ENCODE peak calls at places on chromosomes 7 and 10, in six cellular contexts. N is GM12891, R is HT-29, V is HS-5, Y is neural crest cell, L is left cardiac atrium. M is an unnamed sample.

GRCh38 chr7:30926323-30926722 is 14.7 kb downstream of the AQP1 start:
- DNase-seq in N (peak; percentile 1), R (no peak), V (no peak), Y (no peak), L (peak; percentile 21), M (no peak)

GRCh38 chr7:105439174-105439893 is 50.6 kb upstream of the SRPK2 start:
- DNase-seq in N (no peak), R (peak; percentile 60), V (peak; percentile 80), Y (no peak), L (no peak), M (peak; percentile 17)

GRCh38 chr10:4008676-4009382 is 223.8 kb upstream of the KLF6 start:
- DNase-seq in N (no peak), R (no peak), V (no peak), Y (no peak), L (no peak), M (no peak)

GRCh38 chr7:12749069-12749468 is 61.6 kb downstream of the ARL4A start:
- DNase-seq in N (no peak), R (no peak), V (no peak), Y (no peak), L (no peak), M (no peak)

GRCh38 chr10:30873408-30873807 is 158.3 kb downstream of the ZNF438 start:
- DNase-seq in N (no peak), R (no peak), V (no peak), Y (no peak), L (no peak), M (no peak)

GRCh38 chr7:43648725-43649406 is 66.0 kb downstream of the STK17A start:
- DNase-seq in N (no peak), R (no peak), V (no peak), Y (no peak), L (no peak), M (no peak)

GRCh38 chr10:69786791-69787190 is 14.9 kb upstream of the COL13A1 start:
- DNase-seq in N (no peak), R (peak; percentile 27), V (no peak), Y (no peak), L (no peak), M (no peak)

GRCh38 chr10:131702521-131703356 is 198.1 kb upstream of the PPP2R2D start:
- DNase-seq in N (no peak), R (no peak), V (no peak), Y (no peak), L (no peak), M (no peak)

GRCh38 chr10:92430103-92430502 is 139.1 kb downstream of the MARCHF5 start:
- DNase-seq in N (no peak), R (no peak), V (no peak), Y (no peak), L (no peak), M (no peak)

GRCh38 chr10:61609609-61610166 is 53.0 kb upstream of the CABCOCO1 start:
- DNase-seq in N (no peak), R (no peak), V (no peak), Y (no peak), L (no peak), M (no peak)

GRCh38 chr7:22920664-22921063 is 93.3 kb downstream of the HYCC1 start:
- DNase-seq in N (no peak), R (no peak), V (no peak), Y (no peak), L (no peak), M (no peak)

GRCh38 chr10:108523016-108523415 is 1358.5 kb upstream of the SORCS1 start:
- DNase-seq in N (no peak), R (peak; percentile 21), V (no peak), Y (no peak), L (no peak), M (no peak)

GRCh38 chr10:43863859-43864591 is 215.3 kb upstream of the ZNF32 start:
- DNase-seq in N (no peak), R (peak; percentile 53), V (peak; percentile 66), Y (no peak), L (peak; percentile 55), M (no peak)

GRCh38 chr7:65448824-65449504 is 75.3 kb downstream of the ZNF92 start:
- DNase-seq in N (no peak), R (no peak), V (peak; percentile 42), Y (no peak), L (no peak), M (no peak)

GRCh38 chr7:100745184-100745583 is 11.8 kb downstream of the ZAN start:
- DNase-seq in N (no peak), R (no peak), V (no peak), Y (no peak), L (peak; percentile 66), M (no peak)

GRCh38 chr7:117970806-117971205 is 97.6 kb upstream of the CTTNBP2 start:
- DNase-seq in N (no peak), R (no peak), V (no peak), Y (no peak), L (no peak), M (no peak)

GRCh38 chr10:72090326-72090725 is 2.0 kb upstream of the SPOCK2 start:
- DNase-seq in N (no peak), R (no peak), V (no peak), Y (no peak), L (no peak), M (no peak)

GRCh38 chr7:150413640-150414081 is 34.5 kb downstream of the ZNF775 start:
- DNase-seq in N (no peak), R (no peak), V (no peak), Y (no peak), L (no peak), M (no peak)